ENCODE peak calls at places on chromosomes 3 and 15, in seven cellular contexts. J is suprapubic skin, R is esophagus squamous epithelium, C is ovary, Q is prostate gland, P is adrenal gland, F is tibial nerve. V is an unnamed sample. For H3K27me3, the result is how much of the 10 kb centered on the place peaks cover.

GRCh38 chr15:63073497-63074172 is 31.1 kb downstream of the TPM1 start:
- DNase-seq in J (no peak), R (no peak), C (no peak), Q (no peak), P (no peak), F (no peak), V (no peak)

GRCh38 chr15:34109775-34110663 is 8.1 kb downstream of the PGBD4 start:
- DNase-seq in J (no peak), R (no peak), C (no peak), Q (no peak), P (no peak), F (no peak), V (no peak)

GRCh38 chr3:30350011-30350410 is 256.4 kb upstream of the TGFBR2 start:
- DNase-seq in J (no peak), R (no peak), C (no peak), Q (no peak), P (no peak), F (no peak), V (no peak)

GRCh38 chr3:190486201-190486865 is 27.6 kb upstream of the IL1RAP start:
- DNase-seq in J (no peak), R (no peak), C (no peak), Q (no peak), P (no peak), F (no peak), V (no peak)

GRCh38 chr15:57767526-57767925 is 61.0 kb downstream of the POLR2M start:
- DNase-seq in J (no peak), R (no peak), C (no peak), Q (no peak), P (no peak), F (no peak), V (no peak)

GRCh38 chr15:74978503-74978902 is 16.9 kb upstream of the SCAMP5 start:
- DNase-seq in J (no peak), R (no peak), C (no peak), Q (no peak), P (peak), F (no peak), V (no peak)

GRCh38 chr3:50532062-50532705 is 28.8 kb upstream of the CACNA2D2 start:
- DNase-seq in J (no peak), R (no peak), C (no peak), Q (no peak), P (no peak), F (no peak), V (no peak)

GRCh38 chr3:58029842-58030584 is 21.8 kb downstream of the FLNB start:
- DNase-seq in J (no peak), R (no peak), C (no peak), Q (no peak), P (no peak), F (no peak), V (no peak)

GRCh38 chr3:78496458-78496857 is 1271.3 kb downstream of the ROBO1 start:
- DNase-seq in J (no peak), R (no peak), C (no peak), Q (no peak), P (no peak), F (no peak), V (no peak)

GRCh38 chr15:57235865-57236264 is 140.4 kb upstream of the CGNL1 start:
- DNase-seq in J (no peak), R (no peak), C (no peak), Q (no peak), P (no peak), F (no peak), V (no peak)

GRCh38 chr15:50066202-50066601 is 52.8 kb downstream of the ATP8B4 start:
- DNase-seq in J (no peak), R (no peak), C (no peak), Q (no peak), P (no peak), F (no peak), V (no peak)

GRCh38 chr3:32195995-32196540 is 42.4 kb upstream of the CMTM8 start:
- DNase-seq in J (no peak), R (no peak), C (no peak), Q (no peak), P (no peak), F (no peak), V (no peak)

GRCh38 chr3:58532794-58533220 is 4.2 kb downstream of the ACOX2 start:
- DNase-seq in J (no peak), R (no peak), C (peak), Q (peak), P (peak), F (peak), V (peak)

GRCh38 chr15:90264649-90265048 is 823 bp upstream of the NGRN start:
- DNase-seq in J (no peak), R (no peak), C (no peak), Q (no peak), P (peak), F (no peak), V (peak)

GRCh38 chr3:190526787-190527767 is 13.2 kb downstream of the IL1RAP start:
- DNase-seq in J (no peak), R (no peak), C (no peak), Q (no peak), P (no peak), F (no peak), V (peak)

GRCh38 chr3:194938845-194939531 is 253.3 kb downstream of the FAM43A start:
- DNase-seq in J (no peak), R (no peak), C (no peak), Q (no peak), P (peak), F (peak), V (no peak)

GRCh38 chr15:90878660-90879059 is 5.6 kb upstream of the FES start:
- DNase-seq in J (no peak), R (no peak), C (no peak), Q (no peak), P (no peak), F (no peak), V (no peak)

GRCh38 chr3:16374047-16375019 is 109.3 kb downstream of the OXNAD1 start:
- DNase-seq in J (no peak), R (no peak), C (no peak), Q (no peak), P (no peak), F (no peak), V (no peak)

GRCh38 chr3:142646020-142646783 is 50.0 kb downstream of the PLS1 start:
- DNase-seq in J (no peak), R (no peak), C (no peak), Q (no peak), P (no peak), F (no peak), V (no peak)

GRCh38 chr15:20348291-20348899 is 193.2 kb downstream of the GOLGA6L6 start:
- DNase-seq in J (no peak), R (no peak), C (no peak), Q (no peak), P (no peak), F (no peak), V (no peak)

GRCh38 chr15:74913041-74913440 is 6.4 kb upstream of the FAM219B start:
- DNase-seq in J (no peak), R (no peak), C (no peak), Q (no peak), P (no peak), F (no peak), V (no peak)

GRCh38 chr15:77654975-77655374 is 22.3 kb upstream of the LINGO1 start:
- DNase-seq in J (no peak), R (no peak), C (no peak), Q (no peak), P (no peak), F (no peak), V (no peak)

GRCh38 chr3:86245360-86245759 is 745.6 kb downstream of the VGLL3 start:
- DNase-seq in J (no peak), R (no peak), C (no peak), Q (no peak), P (no peak), F (no peak), V (no peak)

GRCh38 chr3:148974726-148975125 is 16.6 kb upstream of the GYG1 start:
- DNase-seq in J (no peak), R (no peak), C (no peak), Q (no peak), P (no peak), F (no peak), V (no peak)
- H3K4me3 ChIP-seq in J (no peak), R (no peak), C (no peak), Q (no peak), P (no peak), F (no peak), V (peak)

DNA sequence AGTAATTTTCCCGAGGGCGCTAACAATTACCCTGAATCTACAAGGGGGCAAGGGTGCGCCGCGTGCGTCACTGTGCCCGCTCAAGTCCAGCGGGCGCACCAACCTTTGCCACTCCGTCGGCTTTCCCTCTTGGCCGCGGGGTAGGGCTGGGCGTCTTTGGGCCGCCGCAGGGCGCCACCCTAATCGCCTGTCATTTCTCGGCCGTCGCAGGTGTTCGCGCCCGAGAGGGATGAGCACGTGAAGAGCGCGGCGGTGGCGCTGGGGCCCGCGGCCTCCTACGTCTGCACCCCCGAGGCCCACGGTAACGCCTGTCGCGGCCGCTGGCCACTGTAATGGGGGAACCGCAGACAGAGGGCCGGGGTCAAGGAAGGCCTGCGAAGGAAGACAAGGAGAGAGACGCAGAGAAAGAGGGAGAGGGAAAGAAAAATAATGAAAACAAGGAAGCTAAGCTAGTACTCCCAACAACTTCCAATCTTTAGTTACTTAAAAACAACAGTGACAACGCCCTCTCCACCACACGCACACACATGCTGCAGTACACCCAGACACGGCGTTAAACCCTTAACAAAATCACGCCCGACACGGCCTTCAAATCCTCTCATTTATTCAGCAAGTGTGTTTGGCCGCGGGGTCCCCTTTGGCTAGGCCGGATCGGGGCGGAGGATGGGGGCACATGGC is 3.8 kb downstream of the SKOR1 start:
- DNase-seq in J (no peak), R (no peak), C (no peak), Q (no peak), P (no peak), F (no peak), V (no peak)
- H3K27me3 ChIP-seq in J (half or more), R (half or more), C (under half), Q (half or more), P (half or more), F (half or more), V (under half)

DNA sequence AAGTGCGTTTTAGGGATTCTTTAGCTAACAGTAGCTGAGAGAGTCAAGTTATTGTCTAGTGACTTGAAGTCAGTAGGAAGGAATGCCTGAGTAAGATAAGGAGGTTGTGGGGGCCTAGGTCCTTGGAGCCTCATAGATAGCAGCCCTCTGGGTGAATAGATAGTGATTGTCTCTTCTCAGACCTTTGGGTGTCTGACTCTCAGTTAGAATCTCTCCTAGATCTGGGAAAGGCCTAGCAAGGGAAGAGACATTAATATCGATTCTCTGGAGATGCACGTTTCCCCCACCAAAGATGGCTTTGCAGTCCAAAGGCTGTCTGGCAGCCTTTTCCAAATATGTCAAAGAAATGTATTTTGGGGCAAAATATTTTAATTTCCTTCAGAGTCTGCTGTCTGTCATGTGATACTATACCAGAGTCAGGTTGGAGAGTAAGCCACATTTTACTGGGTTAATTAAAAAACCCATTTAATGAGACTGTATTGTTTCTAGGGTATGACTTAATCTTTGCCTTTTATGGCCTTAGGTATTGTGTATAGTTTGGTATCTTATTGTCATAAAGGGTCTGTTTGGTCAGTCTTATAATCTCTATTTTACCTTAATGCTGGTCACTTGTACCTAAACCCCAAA is 92.2 kb downstream of the ST6GAL1 start:
- DNase-seq in J (no peak), R (no peak), C (no peak), Q (no peak), P (no peak), F (no peak), V (no peak)
- TF ChIP-seq POLR2A in J (no peak), R (no peak), C (no peak), Q (no peak), P (no peak), F (no peak), V (no peak)

DNA sequence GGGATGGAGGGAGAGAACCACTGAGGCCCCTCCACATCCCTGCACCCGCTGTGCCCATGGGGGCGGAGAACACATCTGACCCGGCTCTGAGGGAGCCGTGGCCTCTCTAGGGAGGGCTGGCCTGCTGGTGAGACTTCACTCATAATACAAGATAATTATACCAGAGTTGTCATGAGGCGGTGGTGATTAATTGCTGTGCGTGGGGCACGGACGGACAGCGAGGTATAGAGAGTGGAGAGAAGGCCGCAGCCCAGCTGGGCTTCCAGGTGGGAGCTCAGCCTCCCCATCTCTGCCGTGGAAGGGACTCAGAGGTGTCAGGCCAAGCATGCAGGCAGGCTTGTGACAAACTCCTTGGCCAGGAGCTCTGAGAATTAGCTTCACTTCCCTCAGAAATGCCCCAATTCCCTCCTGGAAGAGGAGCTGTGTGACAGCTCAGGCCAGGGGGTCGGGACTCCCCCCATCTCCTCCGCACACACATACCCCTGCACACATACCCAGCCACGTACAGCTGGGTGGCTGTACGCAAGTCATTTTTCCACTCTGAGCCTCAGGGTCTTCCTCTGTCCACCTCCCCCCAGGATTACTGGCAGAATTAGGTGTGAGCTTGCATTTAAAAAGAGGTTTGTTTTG is 6.0 kb upstream of the GATA2 start:
- DNase-seq in J (peak), R (no peak), C (no peak), Q (no peak), P (no peak), F (no peak), V (peak)
- H3K4me3 ChIP-seq in J (no peak), R (no peak), C (no peak), Q (no peak), P (no peak), F (no peak), V (no peak)

DNA sequence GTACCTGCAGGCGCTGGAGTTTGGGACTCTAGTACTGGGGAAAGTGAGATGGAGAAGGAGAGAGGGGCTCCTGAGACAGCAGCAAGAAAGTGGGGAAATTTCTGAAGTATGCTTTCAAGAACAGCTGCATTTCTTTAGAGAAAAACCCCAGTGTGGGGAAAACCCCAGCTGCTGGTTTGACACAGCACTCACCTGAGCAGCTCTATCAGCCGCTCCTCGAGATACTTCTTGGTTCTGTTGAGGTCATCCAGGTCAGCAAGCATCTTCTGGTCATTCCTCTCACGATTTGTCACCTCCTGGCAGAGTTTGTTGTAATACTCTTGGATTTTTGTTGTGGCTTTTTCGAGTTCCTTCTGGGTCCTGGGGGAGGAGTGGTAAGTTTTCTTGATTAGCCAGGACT is 18.8 kb downstream of the CXCR6 start:
- DNase-seq in J (no peak), R (no peak), C (no peak), Q (no peak), P (no peak), F (no peak), V (no peak)
- H3K27me3 ChIP-seq in J (under half), R (under half), C (under half), Q (under half), P (under half), F (under half), V (under half)

DNA sequence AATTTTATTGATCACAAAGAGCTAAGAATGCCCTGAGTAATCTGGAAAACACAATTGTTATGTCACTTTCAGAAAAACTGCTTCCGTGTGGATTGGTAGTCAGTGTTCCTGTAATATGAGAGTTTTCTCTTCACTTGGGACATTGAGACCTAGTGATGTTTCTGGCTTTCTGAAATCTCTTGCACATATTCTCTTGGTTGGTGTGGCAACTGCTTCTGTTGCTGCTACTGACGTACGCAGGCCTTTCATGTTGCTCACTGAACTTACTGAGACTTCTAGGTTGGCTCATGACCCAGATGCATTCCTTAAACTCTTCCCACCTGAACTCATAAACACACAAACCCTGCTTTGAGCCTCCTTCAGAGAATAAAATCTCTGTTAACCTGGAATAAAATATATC is 175.0 kb upstream of the PFN2 start:
- DNase-seq in J (no peak), R (no peak), C (no peak), Q (no peak), P (no peak), F (no peak), V (no peak)
- TF ChIP-seq POLR2A in J (no peak), R (no peak), C (no peak), Q (no peak), P (no peak), F (no peak), V (no peak)

DNA sequence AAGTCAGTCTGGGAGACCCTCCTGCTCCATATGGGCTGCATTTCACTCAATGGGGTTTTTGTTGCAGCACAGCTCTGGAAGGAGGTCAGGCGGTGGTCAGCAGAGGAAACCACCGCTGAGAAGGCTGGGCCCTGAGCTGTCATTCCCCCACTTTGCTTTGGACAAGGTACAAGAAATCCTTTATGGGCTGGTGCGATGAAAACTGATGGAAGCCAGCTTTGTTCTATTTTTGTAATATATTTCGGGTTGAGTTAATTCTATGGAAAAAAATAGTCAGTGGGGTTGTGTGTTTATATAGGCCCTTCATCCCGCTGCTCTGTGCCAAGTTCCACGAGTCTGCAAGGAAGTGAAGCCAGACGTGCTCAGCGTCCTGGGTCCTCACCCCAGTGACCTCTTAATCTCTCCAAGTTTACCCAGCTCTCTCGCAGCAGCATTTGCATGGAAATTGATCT is 157.2 kb upstream of the TMC3 start:
- DNase-seq in J (no peak), R (no peak), C (no peak), Q (no peak), P (no peak), F (no peak), V (no peak)
- H3K4me3 ChIP-seq in J (no peak), R (no peak), C (no peak), Q (no peak), P (no peak), F (no peak), V (no peak)

GRCh38 chr15:60626051-60626450 is 147.1 kb upstream of the ICE2 start:
- DNase-seq in J (no peak), R (no peak), C (no peak), Q (no peak), P (no peak), F (no peak), V (no peak)
- H3K27me3 ChIP-seq in J (under half), R (under half), C (under half), Q (under half), P (under half), F (under half), V (under half)

GRCh38 chr3:39415983-39416382 is 9.5 kb downstream of the RPSA start:
- DNase-seq in J (no peak), R (no peak), C (no peak), Q (no peak), P (no peak), F (no peak), V (no peak)
- TF ChIP-seq POLR2A in J (no peak), R (no peak), C (no peak), Q (no peak), P (no peak), F (no peak), V (no peak)

V was measured in right lobe of liver.